ENCODE peak calls at places on chromosome 2, in four cellular contexts. E is A549, R is GM23338, O is IMR-90. S is an unnamed sample.

GRCh38 chr2:119464977-119465376 is 33.3 kb downstream of the TMEM37 start:
- DNase-seq in E (peak; percentile 20), R (no peak), O (no peak), S (no peak)

GRCh38 chr2:181065458-181065857 is 85.1 kb downstream of the UBE2E3 start:
- DNase-seq in R (no peak), O (no peak), E (no peak), S (no peak)

GRCh38 chr2:233005096-233005495 is 8.0 kb downstream of the NGEF start:
- DNase-seq in O (no peak), E (no peak), R (no peak), S (no peak)

GRCh38 chr2:215705771-215706261 is 269.9 kb upstream of the FN1 start:
- DNase-seq in E (peak; percentile 46), R (no peak), O (peak; percentile 30), S (no peak)

GRCh38 chr2:30346475-30347169 is 100.4 kb upstream of the LCLAT1 start:
- DNase-seq in O (no peak), R (peak; percentile 70), E (no peak), S (no peak)

GRCh38 chr2:86274918-86275275 is 62.5 kb downstream of the REEP1 start:
- DNase-seq in R (no peak), O (peak; percentile 15), E (no peak), S (no peak)

GRCh38 chr2:36450466-36451196 is 95.1 kb downstream of the CRIM1 start:
- DNase-seq in R (no peak), O (peak; percentile 89), E (no peak), S (no peak)

GRCh38 chr2:233466991-233467603 is 99.5 kb downstream of the USP40 start:
- DNase-seq in R (no peak), E (no peak), O (no peak), S (no peak)

GRCh38 chr2:64457518-64457917 is 3.6 kb downstream of the LGALSL start:
- DNase-seq in O (no peak), E (peak; percentile 9), R (no peak), S (no peak)

GRCh38 chr2:47083886-47084682 is 71.0 kb downstream of the STPG4 start:
- DNase-seq in R (no peak), O (no peak), E (no peak), S (no peak)

GRCh38 chr2:12432985-12433640 is 283.6 kb upstream of the TRIB2 start:
- DNase-seq in O (peak; percentile 58), E (no peak), R (no peak), S (no peak)

GRCh38 chr2:174059178-174059874 is 94.2 kb upstream of the SP3 start:
- DNase-seq in R (no peak), O (peak; percentile 93), E (peak; percentile 16), S (no peak)

GRCh38 chr2:191901031-191901430 is 54.1 kb upstream of the CAVIN2 start:
- DNase-seq in R (peak; percentile 66), O (no peak), E (no peak), S (no peak)

GRCh38 chr2:240963376-240964220 is 34.8 kb upstream of the SNED1 start:
- DNase-seq in O (no peak), E (no peak), R (no peak), S (no peak)

GRCh38 chr2:178377046-178377445 is 73.9 kb downstream of the PRKRA start:
- DNase-seq in R (no peak), E (no peak), O (no peak), S (no peak)

GRCh38 chr2:173502296-173502695 is 147.6 kb downstream of the CDCA7 start:
- DNase-seq in O (no peak), R (no peak), E (no peak), S (no peak)

GRCh38 chr2:73952499-73953446 is 26.1 kb downstream of the DGUOK start:
- DNase-seq in E (no peak), R (no peak), O (peak; percentile 64), S (no peak)

GRCh38 chr2:235614900-235615712 is 121.3 kb downstream of the AGAP1 start:
- DNase-seq in O (peak; percentile 85), E (no peak), R (no peak), S (no peak)

GRCh38 chr2:148096012-148096411 is 75.1 kb downstream of the MBD5 start:
- DNase-seq in O (peak; percentile 26), E (no peak), R (no peak), S (no peak)

GRCh38 chr2:33276868-33277503 is 199.5 kb upstream of the RASGRP3 start:
- DNase-seq in O (no peak), E (no peak), R (no peak), S (no peak)

GRCh38 chr2:223076573-223076972 is 24.6 kb downstream of the KCNE4 start:
- DNase-seq in R (no peak), O (peak; percentile 47), E (no peak), S (no peak)

GRCh38 chr2:155350783-155351580 is 652.5 kb downstream of the KCNJ3 start:
- DNase-seq in R (no peak), E (no peak), O (no peak), S (no peak)

GRCh38 chr2:196096982-196097745 is 28.5 kb upstream of the DNAH7 start:
- DNase-seq in O (no peak), R (peak; percentile 70), E (no peak), S (no peak)

GRCh38 chr2:12835733-12836132 is 119.0 kb downstream of the TRIB2 start:
- DNase-seq in E (no peak), R (no peak), O (no peak), S (no peak)

GRCh38 chr2:234880551-234881211 is 71.1 kb upstream of the SH3BP4 start:
- DNase-seq in R (no peak), O (peak; percentile 100), E (peak; percentile 69), S (no peak)

GRCh38 chr2:100381240-100381639 is 36.2 kb downstream of the CHST10 start:
- DNase-seq in O (peak; percentile 76), R (peak; percentile 93), E (peak; percentile 81), S (peak; percentile 86)

GRCh38 chr2:60998628-60999545 is 18.6 kb upstream of the PEX13 start:
- DNase-seq in O (peak; percentile 62), E (peak; percentile 67), R (peak; percentile 75), S (peak; percentile 29)

GRCh38 chr2:86297382-86298147 is 39.9 kb downstream of the REEP1 start:
- DNase-seq in O (no peak), E (peak; percentile 41), R (peak; percentile 47), S (no peak)

GRCh38 chr2:71787476-71788185 is 334.3 kb downstream of the DYSF start:
- DNase-seq in R (no peak), O (no peak), E (no peak), S (no peak)

GRCh38 chr2:46495347-46496030 is 16.1 kb downstream of the TMEM247 start:
- DNase-seq in O (peak; percentile 67), E (no peak), R (no peak), S (no peak)

GRCh38 chr2:165239230-165239629 is at the start of gene SCN2A:
- DNase-seq in E (peak; percentile 68), O (peak; percentile 49), R (peak; percentile 73), S (peak; percentile 47)

GRCh38 chr2:224222976-224223375 is 178.9 kb downstream of the FAM124B start:
- DNase-seq in O (no peak), E (no peak), R (no peak), S (no peak)

GRCh38 chr2:224222320-224222719 is 179.6 kb downstream of the FAM124B start:
- DNase-seq in R (peak; percentile 34), O (peak; percentile 8), E (peak; percentile 35), S (no peak)

GRCh38 chr2:224219781-224220180 is 180.7 kb upstream of the SERPINE2 start:
- DNase-seq in E (no peak), R (no peak), O (no peak), S (no peak)

GRCh38 chr2:224220581-224221255 is 181.2 kb downstream of the FAM124B start:
- DNase-seq in E (peak; percentile 56), R (no peak), O (peak; percentile 55), S (no peak)

GRCh38 chr2:224221455-224221913 is 180.4 kb downstream of the FAM124B start:
- DNase-seq in O (peak; percentile 93), E (peak; percentile 92), R (peak; percentile 70), S (peak; percentile 8)
- H3K4me2 ChIP-seq in O (no peak overlapping the region), E (peak overlapping the region; percentile 66), R (peak overlapping the region; percentile 6), S (no peak overlapping the region)

GRCh38 chr2:206573793-206574192 is 68.5 kb upstream of the FAM237A start:
- DNase-seq in E (no peak), R (no peak), O (no peak), S (no peak)
- H3K4me2 ChIP-seq in E (no peak overlapping the region), R (no peak overlapping the region), O (no peak overlapping the region), S (no peak overlapping the region)

GRCh38 chr2:151840216-151840691 is 12.0 kb upstream of the ARL5A start:
- DNase-seq in R (no peak), E (no peak), O (no peak), S (no peak)

GRCh38 chr2:151842830-151843668 is 14.8 kb upstream of the ARL5A start:
- DNase-seq in O (no peak), E (no peak), R (no peak), S (no peak)

GRCh38 chr2:151843669-151844017 is 15.4 kb upstream of the ARL5A start:
- DNase-seq in R (no peak), O (no peak), E (no peak), S (no peak)

GRCh38 chr2:151844217-151844896 is 16.1 kb upstream of the ARL5A start:
- DNase-seq in R (no peak), E (no peak), O (no peak), S (no peak)

GRCh38 chr2:151841025-151841424 is 12.8 kb upstream of the ARL5A start:
- DNase-seq in O (no peak), R (no peak), E (no peak), S (no peak)
- H3K4me2 ChIP-seq in O (no peak overlapping the region), R (no peak overlapping the region), E (no peak overlapping the region), S (no peak overlapping the region)

GRCh38 chr2:758073-758820 is 81.0 kb upstream of the TMEM18 start:
- DNase-seq in E (no peak), R (no peak), O (no peak), S (no peak)
- H3K4me2 ChIP-seq in E (no peak overlapping the region), R (no peak overlapping the region), O (no peak overlapping the region), S (no peak overlapping the region)

DNA sequence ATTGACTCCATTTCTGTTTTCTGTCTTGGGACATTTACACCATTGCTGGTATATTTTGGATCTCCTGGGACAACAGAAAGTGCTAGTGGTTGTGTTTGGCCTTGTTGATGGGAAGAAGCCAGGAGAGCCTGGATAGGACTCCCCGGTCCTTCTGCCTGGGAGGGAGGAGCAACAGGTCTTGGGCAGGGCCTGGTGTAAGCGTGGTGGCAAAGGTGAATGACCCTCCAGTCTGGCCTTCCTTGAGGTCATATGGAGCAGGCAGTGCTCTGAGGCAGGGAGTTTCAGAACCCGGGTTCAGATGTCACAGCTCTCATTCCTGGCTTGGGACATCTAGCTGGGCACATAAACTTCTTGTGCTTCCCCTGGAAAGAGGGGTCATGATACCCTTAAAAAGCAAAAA is 56.0 kb upstream of the RBM44 start:
- DNase-seq in O (no peak), E (no peak), R (no peak), S (no peak)
- H3K4me2 ChIP-seq in O (no peak overlapping the region), E (no peak overlapping the region), R (no peak overlapping the region), S (no peak overlapping the region)

GRCh38 chr2:101820519-101820918 is 123.0 kb downstream of the MAP4K4 start:
- DNase-seq in O (peak; percentile 90), E (no peak), R (no peak), S (no peak)
- H3K4me2 ChIP-seq in O (peak overlapping the region; percentile 81), E (no peak overlapping the region), R (no peak overlapping the region), S (no peak overlapping the region)